ENCODE peak calls at places on chromosomes 12 and 14, in ten cellular contexts. I is fibroblast of lung; X is stomach; T is neuronal stem cell; N is foreskin fibroblast; F is AG09309; K is Caco-2; R is pancreas; M is naive thymus-derived CD4-positive, alpha-beta T cell; Q is CD8-positive, alpha-beta memory T cell. G is an unnamed sample.

GRCh38 chr12:100127766-100128508 is 14.7 kb downstream of the BLTP3B start:
- DNase-seq in Q (no peak), F (peak), I (peak), N (peak), X (no peak), M (no peak), K (no peak), T (no peak), R (no peak), G (no peak)

GRCh38 chr14:100237735-100238418 is 1.1 kb upstream of the YY1 start:
- DNase-seq in T (peak), K (peak), N (peak), F (no peak), I (peak), Q (peak), R (peak), M (peak), X (peak), G (no peak)

GRCh38 chr12:1695836-1696670 is 5.2 kb downstream of the ADIPOR2 start:
- DNase-seq in N (no peak), Q (no peak), M (no peak), T (no peak), I (no peak), R (no peak), F (no peak), X (no peak), K (no peak), G (no peak)

GRCh38 chr12:89960011-89960507 is 251.4 kb upstream of the ATP2B1 start:
- DNase-seq in X (no peak), N (no peak), T (no peak), I (no peak), R (no peak), F (peak), Q (no peak), M (no peak), K (no peak), G (no peak)

GRCh38 chr14:98711453-98711852 is 560.5 kb downstream of the BCL11B start:
- DNase-seq in K (no peak), I (no peak), F (no peak), M (peak), R (no peak), T (no peak), X (no peak), Q (no peak), N (no peak), G (no peak)

GRCh38 chr12:111304642-111305071 is 64.2 kb downstream of the PHETA1 start:
- DNase-seq in X (no peak), N (no peak), R (no peak), K (peak), M (peak), Q (no peak), F (no peak), T (no peak), I (peak), G (no peak)

GRCh38 chr14:84144166-84144565 is 1385.8 kb upstream of the FLRT2 start:
- DNase-seq in X (no peak), R (no peak), I (no peak), Q (no peak), F (no peak), T (no peak), K (no peak), N (no peak), M (no peak), G (no peak)

GRCh38 chr14:105883066-105884005 is 357.0 kb downstream of the TMEM121 start:
- DNase-seq in Q (no peak), M (no peak), F (no peak), I (no peak), T (no peak), K (no peak), R (no peak), X (peak), N (no peak), G (no peak)

GRCh38 chr12:93366427-93366826 is 11.3 kb upstream of the NUDT4 start:
- DNase-seq in Q (no peak), F (no peak), N (no peak), R (no peak), M (no peak), I (no peak), T (no peak), K (no peak), X (no peak), G (no peak)

GRCh38 chr12:116404913-116405611 is 127.6 kb upstream of the MED13L start:
- DNase-seq in M (no peak), I (no peak), Q (no peak), N (no peak), R (no peak), T (no peak), X (no peak), K (no peak), F (no peak), G (no peak)

GRCh38 chr14:85129907-85130306 is 400.0 kb upstream of the FLRT2 start:
- DNase-seq in N (no peak), M (no peak), I (no peak), T (no peak), Q (no peak), F (no peak), K (no peak), R (no peak), X (no peak), G (no peak)

GRCh38 chr14:50007123-50007903 is 109.1 kb downstream of the VCPKMT start:
- DNase-seq in R (no peak), N (no peak), T (no peak), X (no peak), I (no peak), M (no peak), Q (no peak), F (no peak), K (peak), G (no peak)

GRCh38 chr12:64797156-64797555 is 27.3 kb upstream of the TBC1D30 start:
- DNase-seq in F (no peak), Q (no peak), R (no peak), T (no peak), I (no peak), X (no peak), N (no peak), M (no peak), K (no peak), G (no peak)

GRCh38 chr14:71113376-71113775 is 206.1 kb downstream of the PCNX1 start:
- DNase-seq in I (peak), K (no peak), Q (no peak), R (no peak), N (peak), F (no peak), X (no peak), T (no peak), M (no peak), G (no peak)

GRCh38 chr12:115801826-115802225 is 475.7 kb downstream of the MED13L start:
- DNase-seq in F (no peak), X (no peak), M (no peak), K (no peak), I (no peak), Q (no peak), N (no peak), T (no peak), R (no peak), G (no peak)

GRCh38 chr14:21521526-21521925 is 4.6 kb downstream of the SALL2 start:
- DNase-seq in Q (no peak), M (no peak), I (peak), F (no peak), T (no peak), N (peak), R (no peak), X (no peak), K (no peak), G (no peak)

GRCh38 chr12:68483592-68484373 is 126.9 kb upstream of the RAP1B start:
- DNase-seq in R (no peak), M (no peak), T (no peak), N (peak), Q (no peak), F (no peak), X (no peak), K (no peak), I (peak), G (no peak)

GRCh38 chr12:98402671-98403070 is 112.7 kb upstream of the TMPO start:
- DNase-seq in T (no peak), I (no peak), M (no peak), R (no peak), X (no peak), K (no peak), Q (no peak), F (no peak), N (no peak), G (no peak)

GRCh38 chr14:101721951-101722661 is 39.4 kb upstream of the PPP2R5C start:
- DNase-seq in Q (peak), F (peak), K (no peak), T (no peak), R (no peak), X (peak), N (peak), I (no peak), M (peak), G (peak)

GRCh38 chr14:72634910-72635647 is 258.8 kb downstream of the DPF3 start:
- DNase-seq in Q (no peak), T (no peak), X (no peak), N (no peak), I (no peak), K (no peak), M (no peak), R (no peak), F (no peak), G (no peak)

GRCh38 chr12:19613051-19613535 is 173.8 kb downstream of the AEBP2 start:
- DNase-seq in X (no peak), R (no peak), M (no peak), T (no peak), K (no peak), N (no peak), Q (no peak), F (no peak), I (no peak), G (no peak)

GRCh38 chr12:47120736-47121135 is 41.0 kb upstream of the AMIGO2 start:
- DNase-seq in Q (no peak), I (no peak), X (no peak), F (no peak), T (no peak), R (no peak), M (no peak), N (no peak), K (no peak), G (no peak)

GRCh38 chr12:52924764-52925716 is 20.2 kb upstream of the KRT8 start:
- DNase-seq in X (no peak), I (peak), M (no peak), N (no peak), F (peak), K (peak), T (no peak), Q (no peak), R (no peak), G (no peak)

GRCh38 chr14:50003213-50004021 is 110.5 kb downstream of the ARF6 start:
- DNase-seq in I (peak), Q (peak), R (peak), F (no peak), M (peak), K (peak), X (peak), T (peak), N (peak), G (no peak)

GRCh38 chr12:89072303-89073026 is 279.8 kb downstream of the DUSP6 start:
- DNase-seq in Q (no peak), F (no peak), M (no peak), T (no peak), N (no peak), X (no peak), K (no peak), R (no peak), I (no peak), G (no peak)

GRCh38 chr12:6092784-6093722 is 31.4 kb downstream of the VWF start:
- DNase-seq in T (no peak), K (peak), I (peak), R (no peak), F (peak), Q (no peak), N (peak), M (no peak), X (peak), G (peak)

GRCh38 chr12:6095269-6095668 is 29.2 kb downstream of the VWF start:
- DNase-seq in I (no peak), M (no peak), Q (no peak), F (no peak), N (no peak), K (no peak), X (no peak), R (no peak), T (no peak), G (no peak)

GRCh38 chr12:6091786-6092566 is 32.5 kb downstream of the VWF start:
- DNase-seq in T (no peak), R (no peak), N (no peak), X (no peak), K (no peak), Q (no peak), M (no peak), I (no peak), F (no peak), G (no peak)

GRCh38 chr12:6096527-6096926 is 27.9 kb downstream of the VWF start:
- DNase-seq in X (no peak), R (no peak), Q (no peak), K (no peak), N (no peak), F (no peak), T (no peak), I (no peak), M (no peak), G (no peak)

GRCh38 chr12:6093764-6094163 is 30.7 kb downstream of the VWF start:
- DNase-seq in N (no peak), X (peak), R (no peak), K (no peak), T (no peak), Q (no peak), F (no peak), I (no peak), M (no peak), G (no peak)
- H3K4me3 ChIP-seq in N (no peak), X (no peak), R (no peak), K (no peak), T (no peak), Q (no peak), F (no peak), I (no peak), M (no peak), G (no peak)

GRCh38 chr12:80707830-80708534 is 548 bp downstream of the MYF6 start:
- DNase-seq in I (no peak), F (no peak), T (no peak), R (peak), N (no peak), X (no peak), Q (no peak), M (no peak), K (no peak), G (no peak)

GRCh38 chr12:80704430-80704829 is 3.0 kb upstream of the MYF6 start:
- DNase-seq in X (no peak), I (no peak), N (no peak), F (no peak), R (no peak), T (no peak), K (no peak), M (no peak), Q (no peak), G (no peak)

GRCh38 chr12:80708535-80709328 is 1.3 kb downstream of the MYF6 start:
- DNase-seq in Q (no peak), F (no peak), T (no peak), M (no peak), X (no peak), K (no peak), R (peak), I (peak), N (no peak), G (no peak)

GRCh38 chr12:80709811-80710726 is 2.6 kb downstream of the MYF6 start:
- DNase-seq in T (peak), Q (no peak), X (no peak), M (no peak), N (no peak), K (peak), F (no peak), I (no peak), R (no peak), G (no peak)

GRCh38 chr12:80707126-80707829 is at the start of gene MYF6:
- DNase-seq in Q (no peak), X (no peak), M (no peak), N (no peak), F (no peak), K (no peak), I (no peak), R (no peak), T (no peak), G (no peak)
- H3K4me3 ChIP-seq in Q (no peak), X (peak), M (no peak), N (peak), F (peak), K (no peak), I (peak), R (no peak), T (peak), G (peak)

DNA sequence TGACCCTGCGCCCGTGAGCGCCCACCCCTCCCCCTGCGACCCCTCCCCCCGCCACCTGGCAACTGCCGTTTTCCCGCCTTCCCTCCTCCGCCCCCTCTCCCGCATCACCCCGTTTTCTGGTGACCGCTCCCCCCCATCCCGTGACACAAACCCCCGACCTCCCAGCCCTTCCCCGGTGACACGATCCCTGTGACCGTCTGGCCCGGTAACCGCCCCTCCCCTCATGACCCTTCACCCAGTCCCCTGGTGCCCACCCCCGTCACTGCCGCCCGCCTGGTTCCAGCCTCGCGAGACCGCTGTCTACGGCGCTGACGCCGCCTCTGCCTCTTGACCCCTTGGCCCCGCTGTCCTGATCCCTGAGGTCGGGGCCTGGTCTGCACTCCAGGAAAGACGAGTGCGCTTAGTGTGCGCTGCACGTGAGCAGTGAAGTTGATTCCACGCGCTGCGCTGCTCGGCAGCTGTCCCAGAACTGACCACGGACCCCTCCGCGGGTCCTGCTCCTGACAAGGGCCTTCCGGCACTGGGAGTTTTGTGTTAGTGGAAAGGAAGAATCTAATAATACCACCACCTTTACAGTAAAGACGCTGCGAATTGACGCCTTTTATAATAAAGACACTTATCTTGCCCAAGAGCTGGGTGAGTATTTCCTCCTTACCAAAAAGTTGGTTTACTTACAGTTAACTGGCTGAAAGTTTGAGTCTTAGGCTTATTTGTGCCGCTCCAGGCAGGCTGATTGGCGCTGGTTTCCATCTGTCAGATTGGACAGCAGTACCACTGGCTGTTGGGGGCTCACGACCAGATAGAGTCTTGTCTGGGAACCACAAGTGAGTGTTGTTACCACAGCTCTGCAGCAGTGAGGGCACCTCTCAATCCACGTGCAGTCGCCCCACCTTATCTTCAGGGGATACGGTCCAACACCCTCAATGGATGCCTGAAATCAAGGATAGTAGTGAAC is 59.2 kb downstream of the DDX51 start:
- DNase-seq in K (peak), F (no peak), R (peak), N (peak), M (peak), Q (peak), T (peak), X (peak), I (peak), G (peak)
- H3K4me3 ChIP-seq in K (peak), F (peak), R (peak), N (peak), M (peak), Q (peak), T (peak), X (peak), I (peak), G (peak)

DNA sequence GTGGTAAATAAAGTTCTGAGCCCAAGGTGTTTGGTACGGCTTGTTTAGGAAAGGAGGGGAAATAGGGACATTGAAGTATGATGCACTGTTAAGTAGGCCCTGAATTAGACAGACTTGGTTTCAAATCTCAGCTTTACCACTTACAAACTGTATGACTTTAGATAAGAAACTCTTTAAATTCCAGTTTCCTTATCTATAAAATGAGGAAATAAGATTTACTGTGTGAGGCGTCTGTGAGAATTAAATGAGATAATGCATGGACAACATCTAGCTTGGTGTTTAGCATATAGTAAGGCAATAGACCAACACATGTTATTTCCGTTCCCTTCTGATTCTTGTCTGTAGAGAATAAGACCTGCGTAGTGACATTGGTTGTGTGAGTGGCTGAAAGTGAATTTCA is 7.0 kb downstream of the NCKAP1L start:
- DNase-seq in M (no peak), R (no peak), Q (no peak), K (no peak), I (no peak), T (no peak), X (no peak), F (no peak), N (no peak), G (no peak)
- H3K4me3 ChIP-seq in M (no peak), R (no peak), Q (no peak), K (no peak), I (no peak), T (no peak), X (no peak), F (no peak), N (no peak), G (no peak)

GRCh38 chr12:42458575-42458974 is 131.0 kb downstream of the PRICKLE1 start:
- DNase-seq in K (no peak), N (no peak), T (no peak), R (no peak), X (no peak), M (no peak), Q (no peak), F (no peak), I (no peak), G (no peak)
- H3K4me3 ChIP-seq in K (no peak), N (no peak), T (no peak), R (no peak), X (no peak), M (no peak), Q (no peak), F (no peak), I (no peak), G (no peak)

GRCh38 chr14:87690076-87690661 is 302.8 kb downstream of the GALC start:
- DNase-seq in X (no peak), I (no peak), K (no peak), M (no peak), T (no peak), R (no peak), F (no peak), N (no peak), Q (no peak), G (no peak)
- H3K4me3 ChIP-seq in X (no peak), I (no peak), K (no peak), M (no peak), T (no peak), R (no peak), F (no peak), N (no peak), Q (no peak), G (no peak)

DNA sequence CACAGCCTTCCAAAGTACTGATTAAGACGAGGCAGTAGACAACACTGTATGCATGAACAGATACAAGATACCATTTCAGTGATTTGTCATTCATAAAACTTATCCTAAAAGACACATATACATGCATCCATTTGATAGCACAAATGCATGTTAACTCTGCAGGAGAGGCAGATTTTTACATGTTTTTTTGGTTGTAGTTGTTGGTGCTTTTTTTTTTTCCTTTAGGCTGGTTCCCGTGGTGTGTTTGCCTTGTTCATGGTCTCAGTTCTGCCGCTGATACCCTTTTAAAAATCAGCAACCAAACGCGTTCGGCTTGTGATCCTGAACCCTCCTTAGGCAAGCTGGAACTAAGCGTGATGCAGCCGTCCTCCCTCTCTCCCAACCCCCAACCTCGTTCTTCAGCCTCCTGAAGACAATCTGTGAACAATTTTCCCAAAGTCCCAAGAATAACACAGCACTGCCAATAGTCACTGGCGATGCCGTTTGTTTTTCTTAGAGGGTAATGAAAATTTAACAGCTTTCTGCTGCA is 1.2 kb downstream of the PRICKLE1 start:
- DNase-seq in T (no peak), M (no peak), R (no peak), N (no peak), F (no peak), Q (no peak), I (peak), X (no peak), K (no peak), G (no peak)
- H3K4me3 ChIP-seq in T (peak), M (no peak), R (peak), N (peak), F (peak), Q (no peak), I (peak), X (peak), K (no peak), G (peak)

GRCh38 chr12:17665839-17666238 is 424.2 kb downstream of the RERGL start:
- DNase-seq in T (no peak), Q (no peak), M (no peak), R (peak), X (no peak), F (no peak), I (no peak), N (no peak), K (no peak), G (no peak)
- H3K4me3 ChIP-seq in T (peak), Q (no peak), M (no peak), R (no peak), X (no peak), F (no peak), I (no peak), N (no peak), K (no peak), G (no peak)

G was measured in astrocyte of the cerebellum.